ENCODE peak calls at places on chromosome 11, in seven cellular contexts. One of them, this sample, is unnamed.
A peak's percentile ranks its signal among the peaks of the same experiment; 100 is the strongest.

GRCh38 chr11:25860677-25861445 is 471.1 kb upstream of the ANO3 start:
- DNase-seq in heart left ventricle: no peak
- DNase-seq in NB4: no peak
- DNase-seq in omental fat pad: no peak
- DNase-seq in nephron progenitor cell: no peak
- DNase-seq in activated CD4-positive, alpha-beta T cell treated with anti-CD3 and anti-CD28 coated beads, Interleukin-2, amount 50 U/mL, for 1 hour: no peak
- DNase-seq in astrocyte of the hippocampus: peak; percentile 32
- DNase-seq in this sample: peak; percentile 30

GRCh38 chr11:1230121-1230455 is 7.2 kb downstream of the MUC5B start:
- DNase-seq in heart left ventricle: peak; percentile 9
- DNase-seq in NB4: no peak
- DNase-seq in omental fat pad: no peak
- DNase-seq in nephron progenitor cell: no peak
- DNase-seq in activated CD4-positive, alpha-beta T cell treated with anti-CD3 and anti-CD28 coated beads, Interleukin-2, amount 50 U/mL, for 1 hour: no peak
- DNase-seq in astrocyte of the hippocampus: no peak
- DNase-seq in this sample: no peak

GRCh38 chr11:132490976-132491375 is 1041.3 kb downstream of the OPCML start:
- DNase-seq in heart left ventricle: no peak
- DNase-seq in NB4: no peak
- DNase-seq in omental fat pad: no peak
- DNase-seq in nephron progenitor cell: no peak
- DNase-seq in activated CD4-positive, alpha-beta T cell treated with anti-CD3 and anti-CD28 coated beads, Interleukin-2, amount 50 U/mL, for 1 hour: no peak
- DNase-seq in astrocyte of the hippocampus: peak; percentile 9
- DNase-seq in this sample: no peak

GRCh38 chr11:127791844-127792243 is 791.3 kb upstream of the KIRREL3 start:
- DNase-seq in heart left ventricle: no peak
- DNase-seq in NB4: no peak
- DNase-seq in omental fat pad: no peak
- DNase-seq in nephron progenitor cell: no peak
- DNase-seq in activated CD4-positive, alpha-beta T cell treated with anti-CD3 and anti-CD28 coated beads, Interleukin-2, amount 50 U/mL, for 1 hour: no peak
- DNase-seq in astrocyte of the hippocampus: no peak
- DNase-seq in this sample: no peak

GRCh38 chr11:70502677-70503076 is 104.3 kb downstream of the CTTN start:
- DNase-seq in heart left ventricle: peak; percentile 23
- DNase-seq in NB4: no peak
- DNase-seq in omental fat pad: no peak
- DNase-seq in nephron progenitor cell: no peak
- DNase-seq in activated CD4-positive, alpha-beta T cell treated with anti-CD3 and anti-CD28 coated beads, Interleukin-2, amount 50 U/mL, for 1 hour: no peak
- DNase-seq in astrocyte of the hippocampus: no peak
- DNase-seq in this sample: no peak

GRCh38 chr11:67372232-67372992 is 986 bp downstream of the CLCF1 start:
- DNase-seq in heart left ventricle: no peak
- DNase-seq in NB4: peak; percentile 72
- DNase-seq in omental fat pad: no peak
- DNase-seq in nephron progenitor cell: peak; percentile 77
- DNase-seq in activated CD4-positive, alpha-beta T cell treated with anti-CD3 and anti-CD28 coated beads, Interleukin-2, amount 50 U/mL, for 1 hour: no peak
- DNase-seq in astrocyte of the hippocampus: no peak
- DNase-seq in this sample: no peak

GRCh38 chr11:77086521-77087472 is 15.8 kb upstream of the OMP start:
- DNase-seq in heart left ventricle: peak; percentile 52
- DNase-seq in NB4: no peak
- DNase-seq in omental fat pad: no peak
- DNase-seq in nephron progenitor cell: no peak
- DNase-seq in activated CD4-positive, alpha-beta T cell treated with anti-CD3 and anti-CD28 coated beads, Interleukin-2, amount 50 U/mL, for 1 hour: no peak
- DNase-seq in astrocyte of the hippocampus: no peak
- DNase-seq in this sample: no peak

GRCh38 chr11:75582935-75583709 is 21.1 kb downstream of the SERPINH1 start:
- DNase-seq in heart left ventricle: peak; percentile 76
- DNase-seq in NB4: peak; percentile 81
- DNase-seq in omental fat pad: no peak
- DNase-seq in nephron progenitor cell: peak; percentile 80
- DNase-seq in activated CD4-positive, alpha-beta T cell treated with anti-CD3 and anti-CD28 coated beads, Interleukin-2, amount 50 U/mL, for 1 hour: peak; percentile 52
- DNase-seq in astrocyte of the hippocampus: peak; percentile 84
- DNase-seq in this sample: peak; percentile 65

GRCh38 chr11:25981998-25982397 is 349.9 kb upstream of the ANO3 start:
- DNase-seq in heart left ventricle: no peak
- DNase-seq in NB4: peak; percentile 48
- DNase-seq in omental fat pad: no peak
- DNase-seq in nephron progenitor cell: peak; percentile 12
- DNase-seq in activated CD4-positive, alpha-beta T cell treated with anti-CD3 and anti-CD28 coated beads, Interleukin-2, amount 50 U/mL, for 1 hour: no peak
- DNase-seq in astrocyte of the hippocampus: peak; percentile 43
- DNase-seq in this sample: peak; percentile 89

GRCh38 chr11:108498816-108499408 is 728 bp upstream of the POGLUT3 start:
- DNase-seq in heart left ventricle: no peak
- DNase-seq in NB4: peak; percentile 9
- DNase-seq in omental fat pad: no peak
- DNase-seq in nephron progenitor cell: peak; percentile 18
- DNase-seq in activated CD4-positive, alpha-beta T cell treated with anti-CD3 and anti-CD28 coated beads, Interleukin-2, amount 50 U/mL, for 1 hour: no peak
- DNase-seq in astrocyte of the hippocampus: no peak
- DNase-seq in this sample: no peak

GRCh38 chr11:12769834-12770345 is 95.7 kb downstream of the TEAD1 start:
- DNase-seq in heart left ventricle: no peak
- DNase-seq in NB4: peak; percentile 22
- DNase-seq in omental fat pad: no peak
- DNase-seq in nephron progenitor cell: no peak
- DNase-seq in activated CD4-positive, alpha-beta T cell treated with anti-CD3 and anti-CD28 coated beads, Interleukin-2, amount 50 U/mL, for 1 hour: no peak
- DNase-seq in astrocyte of the hippocampus: peak; percentile 91
- DNase-seq in this sample: peak; percentile 87

GRCh38 chr11:11782532-11783110 is 59.2 kb upstream of the USP47 start:
- DNase-seq in heart left ventricle: no peak
- DNase-seq in NB4: no peak
- DNase-seq in omental fat pad: no peak
- DNase-seq in nephron progenitor cell: no peak
- DNase-seq in activated CD4-positive, alpha-beta T cell treated with anti-CD3 and anti-CD28 coated beads, Interleukin-2, amount 50 U/mL, for 1 hour: no peak
- DNase-seq in astrocyte of the hippocampus: no peak
- DNase-seq in this sample: no peak

GRCh38 chr11:4677948-4678347 is 19.7 kb downstream of the OR51E2 start:
- DNase-seq in heart left ventricle: no peak
- DNase-seq in NB4: no peak
- DNase-seq in omental fat pad: no peak
- DNase-seq in nephron progenitor cell: no peak
- DNase-seq in activated CD4-positive, alpha-beta T cell treated with anti-CD3 and anti-CD28 coated beads, Interleukin-2, amount 50 U/mL, for 1 hour: no peak
- DNase-seq in astrocyte of the hippocampus: no peak
- DNase-seq in this sample: no peak

GRCh38 chr11:44572431-44572830 is 7.0 kb downstream of the CD82 start:
- DNase-seq in heart left ventricle: no peak
- DNase-seq in NB4: no peak
- DNase-seq in omental fat pad: no peak
- DNase-seq in nephron progenitor cell: no peak
- DNase-seq in activated CD4-positive, alpha-beta T cell treated with anti-CD3 and anti-CD28 coated beads, Interleukin-2, amount 50 U/mL, for 1 hour: no peak
- DNase-seq in astrocyte of the hippocampus: no peak
- DNase-seq in this sample: no peak

GRCh38 chr11:83191986-83192385 is 1.5 kb upstream of the ANKRD42 start:
- DNase-seq in heart left ventricle: no peak
- DNase-seq in NB4: no peak
- DNase-seq in omental fat pad: no peak
- DNase-seq in nephron progenitor cell: no peak
- DNase-seq in activated CD4-positive, alpha-beta T cell treated with anti-CD3 and anti-CD28 coated beads, Interleukin-2, amount 50 U/mL, for 1 hour: no peak
- DNase-seq in astrocyte of the hippocampus: no peak
- DNase-seq in this sample: no peak

GRCh38 chr11:77035580-77035979 is 1.4 kb downstream of the B3GNT6 start:
- DNase-seq in heart left ventricle: no peak
- DNase-seq in NB4: no peak
- DNase-seq in omental fat pad: no peak
- DNase-seq in nephron progenitor cell: no peak
- DNase-seq in activated CD4-positive, alpha-beta T cell treated with anti-CD3 and anti-CD28 coated beads, Interleukin-2, amount 50 U/mL, for 1 hour: no peak
- DNase-seq in astrocyte of the hippocampus: no peak
- DNase-seq in this sample: no peak

GRCh38 chr11:2655834-2656622 is 43.8 kb downstream of the KCNQ1OT1 start:
- DNase-seq in heart left ventricle: no peak
- DNase-seq in NB4: no peak
- DNase-seq in omental fat pad: no peak
- DNase-seq in nephron progenitor cell: no peak
- DNase-seq in activated CD4-positive, alpha-beta T cell treated with anti-CD3 and anti-CD28 coated beads, Interleukin-2, amount 50 U/mL, for 1 hour: no peak
- DNase-seq in astrocyte of the hippocampus: peak; percentile 78
- DNase-seq in this sample: peak; percentile 13

GRCh38 chr11:127106142-127106541 is 105.6 kb upstream of the KIRREL3 start:
- DNase-seq in heart left ventricle: no peak
- DNase-seq in NB4: no peak
- DNase-seq in omental fat pad: no peak
- DNase-seq in nephron progenitor cell: peak; percentile 55
- DNase-seq in activated CD4-positive, alpha-beta T cell treated with anti-CD3 and anti-CD28 coated beads, Interleukin-2, amount 50 U/mL, for 1 hour: no peak
- DNase-seq in astrocyte of the hippocampus: peak; percentile 35
- DNase-seq in this sample: peak; percentile 2

GRCh38 chr11:63560506-63561179 is 2.5 kb downstream of the PLAAT2 start:
- DNase-seq in heart left ventricle: peak; percentile 53
- DNase-seq in NB4: no peak
- DNase-seq in omental fat pad: no peak
- DNase-seq in nephron progenitor cell: no peak
- DNase-seq in activated CD4-positive, alpha-beta T cell treated with anti-CD3 and anti-CD28 coated beads, Interleukin-2, amount 50 U/mL, for 1 hour: peak; percentile 25
- DNase-seq in astrocyte of the hippocampus: peak; percentile 80
- DNase-seq in this sample: no peak

GRCh38 chr11:119533931-119534694 is 111.1 kb upstream of the THY1 start:
- DNase-seq in heart left ventricle: peak; percentile 61
- DNase-seq in NB4: peak; percentile 78
- DNase-seq in omental fat pad: peak; percentile 50
- DNase-seq in nephron progenitor cell: peak; percentile 83
- DNase-seq in activated CD4-positive, alpha-beta T cell treated with anti-CD3 and anti-CD28 coated beads, Interleukin-2, amount 50 U/mL, for 1 hour: peak; percentile 49
- DNase-seq in astrocyte of the hippocampus: peak; percentile 80
- DNase-seq in this sample: peak; percentile 70

GRCh38 chr11:17719028-17719939 is at the start of gene MYOD1:
- DNase-seq in heart left ventricle: no peak
- DNase-seq in NB4: no peak
- DNase-seq in omental fat pad: no peak
- DNase-seq in nephron progenitor cell: peak; percentile 65
- DNase-seq in activated CD4-positive, alpha-beta T cell treated with anti-CD3 and anti-CD28 coated beads, Interleukin-2, amount 50 U/mL, for 1 hour: no peak
- DNase-seq in astrocyte of the hippocampus: no peak
- DNase-seq in this sample: no peak

GRCh38 chr11:110728476-110728875 is 16.2 kb upstream of the ARHGAP20 start:
- DNase-seq in heart left ventricle: no peak
- DNase-seq in NB4: no peak
- DNase-seq in omental fat pad: no peak
- DNase-seq in nephron progenitor cell: no peak
- DNase-seq in activated CD4-positive, alpha-beta T cell treated with anti-CD3 and anti-CD28 coated beads, Interleukin-2, amount 50 U/mL, for 1 hour: no peak
- DNase-seq in astrocyte of the hippocampus: no peak
- DNase-seq in this sample: no peak

GRCh38 chr11:72409458-72409857 is 24.9 kb downstream of the CLPB start:
- DNase-seq in heart left ventricle: no peak
- DNase-seq in NB4: no peak
- DNase-seq in omental fat pad: no peak
- DNase-seq in nephron progenitor cell: no peak
- DNase-seq in activated CD4-positive, alpha-beta T cell treated with anti-CD3 and anti-CD28 coated beads, Interleukin-2, amount 50 U/mL, for 1 hour: no peak
- DNase-seq in astrocyte of the hippocampus: no peak
- DNase-seq in this sample: no peak

GRCh38 chr11:86043765-86044534 is 24.9 kb downstream of the PICALM start:
- DNase-seq in heart left ventricle: no peak
- DNase-seq in NB4: no peak
- DNase-seq in omental fat pad: no peak
- DNase-seq in nephron progenitor cell: no peak
- DNase-seq in activated CD4-positive, alpha-beta T cell treated with anti-CD3 and anti-CD28 coated beads, Interleukin-2, amount 50 U/mL, for 1 hour: no peak
- DNase-seq in astrocyte of the hippocampus: no peak
- DNase-seq in this sample: no peak

GRCh38 chr11:93740031-93740801 is 1.1 kb downstream of the TAF1D start:
- DNase-seq in heart left ventricle: no peak
- DNase-seq in NB4: peak; percentile 69
- DNase-seq in omental fat pad: no peak
- DNase-seq in nephron progenitor cell: peak; percentile 16
- DNase-seq in activated CD4-positive, alpha-beta T cell treated with anti-CD3 and anti-CD28 coated beads, Interleukin-2, amount 50 U/mL, for 1 hour: peak; percentile 23
- DNase-seq in astrocyte of the hippocampus: peak; percentile 59
- DNase-seq in this sample: peak; percentile 47

GRCh38 chr11:101128571-101129202 is 926 bp downstream of the PGR start:
- DNase-seq in heart left ventricle: no peak
- DNase-seq in NB4: no peak
- DNase-seq in omental fat pad: no peak
- DNase-seq in nephron progenitor cell: peak; percentile 24
- DNase-seq in activated CD4-positive, alpha-beta T cell treated with anti-CD3 and anti-CD28 coated beads, Interleukin-2, amount 50 U/mL, for 1 hour: no peak
- DNase-seq in astrocyte of the hippocampus: peak; percentile 13
- DNase-seq in this sample: no peak

GRCh38 chr11:2431395-2431794 is 12.9 kb downstream of the TRPM5 start:
- DNase-seq in heart left ventricle: no peak
- DNase-seq in NB4: no peak
- DNase-seq in omental fat pad: no peak
- DNase-seq in nephron progenitor cell: no peak
- DNase-seq in activated CD4-positive, alpha-beta T cell treated with anti-CD3 and anti-CD28 coated beads, Interleukin-2, amount 50 U/mL, for 1 hour: no peak
- DNase-seq in astrocyte of the hippocampus: no peak
- DNase-seq in this sample: no peak

GRCh38 chr11:61680622-61681191 is 516 bp downstream of the DAGLA start:
- DNase-seq in heart left ventricle: peak; percentile 33
- DNase-seq in NB4: no peak
- DNase-seq in omental fat pad: no peak
- DNase-seq in nephron progenitor cell: no peak
- DNase-seq in activated CD4-positive, alpha-beta T cell treated with anti-CD3 and anti-CD28 coated beads, Interleukin-2, amount 50 U/mL, for 1 hour: no peak
- DNase-seq in astrocyte of the hippocampus: no peak
- DNase-seq in this sample: no peak

GRCh38 chr11:8032576-8033311 is 45.6 kb downstream of the EIF3F start:
- DNase-seq in heart left ventricle: no peak
- DNase-seq in NB4: no peak
- DNase-seq in omental fat pad: no peak
- DNase-seq in nephron progenitor cell: no peak
- DNase-seq in activated CD4-positive, alpha-beta T cell treated with anti-CD3 and anti-CD28 coated beads, Interleukin-2, amount 50 U/mL, for 1 hour: no peak
- DNase-seq in astrocyte of the hippocampus: no peak
- DNase-seq in this sample: no peak

GRCh38 chr11:112321521-112322172 is 61.0 kb upstream of the PLET1 start:
- DNase-seq in heart left ventricle: peak; percentile 49
- DNase-seq in NB4: peak; percentile 80
- DNase-seq in omental fat pad: no peak
- DNase-seq in nephron progenitor cell: no peak
- DNase-seq in activated CD4-positive, alpha-beta T cell treated with anti-CD3 and anti-CD28 coated beads, Interleukin-2, amount 50 U/mL, for 1 hour: no peak
- DNase-seq in astrocyte of the hippocampus: peak; percentile 91
- DNase-seq in this sample: peak; percentile 68

GRCh38 chr11:88520391-88520790 is 182.9 kb upstream of the CTSC start:
- DNase-seq in heart left ventricle: no peak
- DNase-seq in NB4: no peak
- DNase-seq in omental fat pad: no peak
- DNase-seq in nephron progenitor cell: no peak
- DNase-seq in activated CD4-positive, alpha-beta T cell treated with anti-CD3 and anti-CD28 coated beads, Interleukin-2, amount 50 U/mL, for 1 hour: no peak
- DNase-seq in astrocyte of the hippocampus: no peak
- DNase-seq in this sample: peak; percentile 55

GRCh38 chr11:113697075-113697474 is 9.0 kb downstream of the TMPRSS5 start:
- DNase-seq in heart left ventricle: no peak
- DNase-seq in NB4: no peak
- DNase-seq in omental fat pad: no peak
- DNase-seq in nephron progenitor cell: no peak
- DNase-seq in activated CD4-positive, alpha-beta T cell treated with anti-CD3 and anti-CD28 coated beads, Interleukin-2, amount 50 U/mL, for 1 hour: no peak
- DNase-seq in astrocyte of the hippocampus: no peak
- DNase-seq in this sample: no peak

GRCh38 chr11:2093575-2094353 is 45.4 kb downstream of the IGF2 start:
- DNase-seq in heart left ventricle: peak; percentile 87
- DNase-seq in NB4: no peak
- DNase-seq in omental fat pad: no peak
- DNase-seq in nephron progenitor cell: no peak
- DNase-seq in activated CD4-positive, alpha-beta T cell treated with anti-CD3 and anti-CD28 coated beads, Interleukin-2, amount 50 U/mL, for 1 hour: no peak
- DNase-seq in astrocyte of the hippocampus: no peak
- DNase-seq in this sample: no peak

GRCh38 chr11:60792521-60792920 is 7.4 kb downstream of the MS4A10 start:
- DNase-seq in heart left ventricle: no peak
- DNase-seq in NB4: no peak
- DNase-seq in omental fat pad: no peak
- DNase-seq in nephron progenitor cell: no peak
- DNase-seq in activated CD4-positive, alpha-beta T cell treated with anti-CD3 and anti-CD28 coated beads, Interleukin-2, amount 50 U/mL, for 1 hour: no peak
- DNase-seq in astrocyte of the hippocampus: no peak
- DNase-seq in this sample: no peak

GRCh38 chr11:2758751-2759150 is 59.0 kb upstream of the KCNQ1OT1 start:
- DNase-seq in heart left ventricle: no peak
- DNase-seq in NB4: no peak
- DNase-seq in omental fat pad: no peak
- DNase-seq in nephron progenitor cell: no peak
- DNase-seq in activated CD4-positive, alpha-beta T cell treated with anti-CD3 and anti-CD28 coated beads, Interleukin-2, amount 50 U/mL, for 1 hour: no peak
- DNase-seq in astrocyte of the hippocampus: no peak
- DNase-seq in this sample: no peak

GRCh38 chr11:17219016-17219415 is 11.2 kb upstream of the PIK3C2A start:
- DNase-seq in heart left ventricle: no peak
- DNase-seq in NB4: no peak
- DNase-seq in omental fat pad: no peak
- DNase-seq in nephron progenitor cell: no peak
- DNase-seq in activated CD4-positive, alpha-beta T cell treated with anti-CD3 and anti-CD28 coated beads, Interleukin-2, amount 50 U/mL, for 1 hour: no peak
- DNase-seq in astrocyte of the hippocampus: peak; percentile 4
- DNase-seq in this sample: no peak

GRCh38 chr11:62444271-62444833 is 25.5 kb downstream of the SCGB1A1 start:
- DNase-seq in heart left ventricle: peak; percentile 66
- DNase-seq in NB4: no peak
- DNase-seq in omental fat pad: peak; percentile 48
- DNase-seq in nephron progenitor cell: no peak
- DNase-seq in activated CD4-positive, alpha-beta T cell treated with anti-CD3 and anti-CD28 coated beads, Interleukin-2, amount 50 U/mL, for 1 hour: peak; percentile 11
- DNase-seq in astrocyte of the hippocampus: peak; percentile 57
- DNase-seq in this sample: peak; percentile 91

GRCh38 chr11:103842795-103843194 is 193.6 kb upstream of the DDI1 start:
- DNase-seq in heart left ventricle: no peak
- DNase-seq in NB4: no peak
- DNase-seq in omental fat pad: no peak
- DNase-seq in nephron progenitor cell: no peak
- DNase-seq in activated CD4-positive, alpha-beta T cell treated with anti-CD3 and anti-CD28 coated beads, Interleukin-2, amount 50 U/mL, for 1 hour: no peak
- DNase-seq in astrocyte of the hippocampus: no peak
- DNase-seq in this sample: peak; percentile 91